ENCODE peak calls at places on chromosome 14, in six cellular contexts. U, X, G, L, E and O are unnamed samples.

GRCh38 chr14:101222362-101223090 is 319.0 kb upstream of the RTL1 start:
- DNase-seq in G (no peak), E (no peak), L (no peak), X (no peak), U (no peak), O (no peak)

GRCh38 chr14:57692671-57693070 is 173.2 kb downstream of the SLC35F4 start:
- DNase-seq in U (peak), X (no peak), E (peak), G (peak), L (peak), O (peak)

GRCh38 chr14:99777956-99778355 is 15.3 kb upstream of the EML1 start:
- DNase-seq in U (no peak), L (no peak), E (no peak), G (no peak), X (no peak), O (no peak)

GRCh38 chr14:26522985-26523384 is 74.8 kb downstream of the NOVA1 start:
- DNase-seq in X (no peak), E (no peak), L (no peak), G (peak), U (peak), O (peak)

GRCh38 chr14:41187868-41188267 is 418.8 kb upstream of the LRFN5 start:
- DNase-seq in E (no peak), L (no peak), U (no peak), X (no peak), G (no peak), O (no peak)

GRCh38 chr14:77707355-77707723 is 484 bp downstream of the ALKBH1 start:
- DNase-seq in L (peak), X (peak), E (no peak), G (peak), U (peak), O (peak)

GRCh38 chr14:53845813-53846693 is 110.6 kb downstream of the BMP4 start:
- DNase-seq in L (no peak), U (no peak), G (no peak), X (no peak), E (no peak), O (no peak)

GRCh38 chr14:57845802-57846531 is 19.9 kb downstream of the SLC35F4 start:
- DNase-seq in E (no peak), L (no peak), G (no peak), X (no peak), U (peak), O (peak)

GRCh38 chr14:50366115-50366514 is 30.6 kb downstream of the CDKL1 start:
- DNase-seq in L (no peak), X (no peak), E (no peak), U (no peak), G (peak), O (peak)

GRCh38 chr14:30656190-30656632 is 34.1 kb downstream of the SCFD1 start:
- DNase-seq in X (peak), L (peak), U (peak), G (peak), E (no peak), O (peak)

GRCh38 chr14:50520947-50521815 is 11.2 kb downstream of the MAP4K5 start:
- DNase-seq in U (peak), L (no peak), G (peak), X (no peak), E (peak), O (peak)

GRCh38 chr14:74956280-74957072 is 1.1 kb upstream of the PGF start:
- DNase-seq in L (no peak), G (no peak), X (no peak), E (no peak), U (no peak), O (no peak)

GRCh38 chr14:77271113-77271710 is at the start of gene NGB:
- DNase-seq in E (no peak), G (no peak), X (no peak), U (no peak), L (no peak), O (no peak)

GRCh38 chr14:71130491-71131179 is 223.4 kb downstream of the PCNX1 start:
- DNase-seq in U (peak), L (no peak), X (no peak), E (no peak), G (peak), O (peak)

GRCh38 chr14:75946785-75947184 is 35.0 kb downstream of the TGFB3 start:
- DNase-seq in X (no peak), U (no peak), G (no peak), E (no peak), L (no peak), O (no peak)

GRCh38 chr14:105398044-105398725 is at the start of gene TEX22:
- DNase-seq in U (peak), X (peak), L (no peak), G (peak), E (peak), O (peak)

GRCh38 chr14:104820669-104821228 is 19.8 kb downstream of the ZBTB42 start:
- DNase-seq in G (peak), E (no peak), L (no peak), U (peak), X (peak), O (peak)

GRCh38 chr14:45149602-45150001 is 13.9 kb downstream of the FANCM start:
- DNase-seq in G (no peak), U (no peak), L (no peak), E (no peak), X (no peak), O (no peak)

GRCh38 chr14:68358978-68359861 is 433.6 kb downstream of the ZFP36L1 start:
- DNase-seq in E (no peak), G (no peak), U (no peak), X (no peak), L (no peak), O (no peak)

DNA sequence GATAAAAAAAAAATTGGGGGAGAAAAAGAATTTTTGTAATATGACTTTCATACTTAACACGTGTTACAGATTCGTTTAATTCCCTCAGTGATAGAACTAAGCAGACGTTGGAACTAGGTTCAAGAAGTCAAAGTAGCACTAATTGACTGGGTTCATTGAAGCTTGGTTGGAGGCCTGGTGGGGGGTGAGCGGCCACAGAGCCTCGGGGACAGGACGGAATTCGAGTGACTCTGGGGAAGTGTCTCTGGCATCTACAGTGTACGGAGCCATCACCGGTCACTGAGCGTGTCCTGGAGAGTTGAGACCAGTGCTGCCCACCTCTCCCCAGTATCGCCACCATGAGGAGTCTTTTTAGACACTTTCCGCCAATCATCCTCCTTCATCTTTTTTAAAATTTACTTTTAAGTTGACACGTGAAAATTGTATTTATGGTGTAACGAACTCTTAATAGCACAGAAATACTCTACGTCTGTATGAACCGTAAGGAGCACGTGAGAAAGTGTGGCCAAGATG is 1.3 kb downstream of the ZFYVE21 start:
- DNase-seq in X (no peak), L (no peak), G (no peak), E (no peak), U (no peak), O (no peak)
- TF ChIP-seq CTCF in X (no peak), L (no peak), G (no peak), E (no peak), U (no peak), O (no peak)

GRCh38 chr14:36505892-36506731 is 13.9 kb downstream of the NKX2-1 start:
- DNase-seq in G (no peak), X (no peak), E (no peak), L (no peak), U (no peak), O (no peak)
- H3K4me3 ChIP-seq in G (no peak), X (no peak), E (no peak), L (no peak), U (no peak), O (no peak)

GRCh38 chr14:91061309-91061887 is 957 bp upstream of the RPS6KA5 start:
- DNase-seq in X (no peak), G (no peak), L (no peak), U (no peak), E (no peak), O (no peak)

GRCh38 chr14:91060472-91061308 is at the start of gene RPS6KA5:
- DNase-seq in X (peak), E (peak), U (peak), L (peak), G (peak), O (peak)

GRCh38 chr14:91058017-91058675 is 2.3 kb downstream of the RPS6KA5 start:
- DNase-seq in E (no peak), L (no peak), G (no peak), X (no peak), U (peak), O (no peak)

GRCh38 chr14:91062600-91062999 is 2.2 kb upstream of the RPS6KA5 start:
- DNase-seq in E (no peak), G (no peak), X (no peak), U (no peak), L (no peak), O (no peak)

GRCh38 chr14:91059576-91060471 is 617 bp downstream of the RPS6KA5 start:
- DNase-seq in X (peak), G (no peak), E (no peak), U (no peak), L (peak), O (no peak)
- TF ChIP-seq CTCF in X (no peak), G (peak), E (no peak), U (peak), L (peak), O (no peak)

GRCh38 chr14:98204139-98204538 is 1067.9 kb downstream of the BCL11B start:
- DNase-seq in E (no peak), U (no peak), L (no peak), G (no peak), X (no peak), O (no peak)

GRCh38 chr14:98203421-98203820 is 1068.6 kb downstream of the BCL11B start:
- DNase-seq in X (no peak), G (no peak), U (no peak), L (no peak), E (no peak), O (no peak)

GRCh38 chr14:98197933-98198332 is 1074.1 kb downstream of the BCL11B start:
- DNase-seq in E (no peak), L (no peak), U (no peak), G (no peak), X (no peak), O (no peak)

GRCh38 chr14:98198385-98198784 is 1073.6 kb downstream of the BCL11B start:
- DNase-seq in E (no peak), U (peak), X (no peak), L (no peak), G (no peak), O (no peak)

DNA sequence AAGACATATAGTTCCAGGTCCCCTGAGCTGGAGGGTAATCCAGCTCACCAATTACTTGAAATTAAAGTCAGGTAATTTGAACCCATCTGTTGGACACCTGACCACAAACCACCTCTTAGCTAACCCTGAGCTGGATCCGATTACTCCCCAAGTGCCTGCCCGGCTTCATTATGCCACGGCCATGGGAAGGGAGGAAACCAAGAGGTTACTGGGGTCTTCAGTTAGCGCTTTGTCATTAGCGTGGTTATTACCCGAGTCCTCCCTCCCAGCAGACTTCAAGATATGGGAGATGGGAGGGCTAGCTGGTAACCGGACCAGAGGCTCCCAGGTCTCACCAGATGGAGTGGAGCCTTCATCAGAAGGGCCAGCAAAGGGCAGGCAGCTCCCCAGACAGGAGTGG is 1071.4 kb downstream of the BCL11B start:
- DNase-seq in L (no peak), X (no peak), G (no peak), U (no peak), E (no peak), O (no peak)
- H3K4me3 ChIP-seq in L (no peak), X (no peak), G (no peak), U (no peak), E (no peak), O (no peak)

GRCh38 chr14:90660865-90661570 is 155.2 kb downstream of the TTC7B start:
- DNase-seq in E (no peak), L (no peak), U (no peak), X (no peak), G (no peak), O (no peak)
- TF ChIP-seq CTCF in E (no peak), L (no peak), U (no peak), X (no peak), G (no peak), O (no peak)

GRCh38 chr14:102594514-102595175 is 2.2 kb downstream of the RCOR1 start:
- DNase-seq in U (peak), G (peak), L (peak), E (no peak), X (peak), O (peak)
- H3K4me3 ChIP-seq in U (peak), G (peak), L (peak), E (peak), X (peak), O (peak)